ENCODE peak calls at places on chromosomes 12 and 14, in seven cellular contexts. T is RPMI7951, Q is NCI-H774, H is caudate nucleus, U is GM04504, J is kidney glomerular epithelial cell, F is mesendoderm. S is an unnamed sample.

GRCh38 chr14:92475451-92476187 is 38.0 kb upstream of the RIN3 start:
- DNase-seq in T (peak; percentile 48), Q (no peak), H (no peak), U (no peak), J (no peak), F (no peak), S (no peak)

GRCh38 chr14:73589128-73589527 is 2.5 kb upstream of the ACOT4 start:
- DNase-seq in T (no peak), Q (no peak), H (no peak), U (no peak), J (no peak), F (no peak), S (no peak)

GRCh38 chr12:29316772-29317171 is 64.2 kb downstream of the ERGIC2 start:
- DNase-seq in T (peak; percentile 72), Q (no peak), H (no peak), U (peak; percentile 23), J (no peak), F (peak; percentile 98), S (no peak)

GRCh38 chr14:67221248-67221981 is 19.8 kb upstream of the PALS1 start:
- DNase-seq in T (peak; percentile 54), Q (no peak), H (no peak), U (peak; percentile 23), J (peak; percentile 76), F (peak; percentile 5), S (no peak)

GRCh38 chr12:123897221-123897620 is 75.4 kb downstream of the CCDC92 start:
- DNase-seq in T (peak; percentile 82), Q (no peak), H (no peak), U (peak; percentile 41), J (peak; percentile 16), F (no peak), S (no peak)

GRCh38 chr14:34023824-34024767 is 73.2 kb upstream of the EGLN3 start:
- DNase-seq in T (no peak), Q (no peak), H (no peak), U (no peak), J (no peak), F (peak; percentile 29), S (no peak)

GRCh38 chr12:6635375-6635855 is 344 bp downstream of the LPAR5 start:
- DNase-seq in T (no peak), Q (no peak), H (no peak), U (no peak), J (no peak), F (peak; percentile 74), S (no peak)

GRCh38 chr14:54567634-54568561 is 970 bp downstream of the SAMD4A start:
- DNase-seq in T (peak; percentile 39), Q (no peak), H (no peak), U (no peak), J (no peak), F (peak; percentile 79), S (no peak)

GRCh38 chr14:72666610-72667009 is 227.3 kb downstream of the DPF3 start:
- DNase-seq in T (peak; percentile 93), Q (no peak), H (no peak), U (no peak), J (peak; percentile 61), F (no peak), S (no peak)

GRCh38 chr12:32444895-32445294 is 45.5 kb downstream of the FGD4 start:
- DNase-seq in T (peak; percentile 89), Q (no peak), H (no peak), U (no peak), J (peak; percentile 93), F (peak; percentile 92), S (peak; percentile 4)

S was measured in NCI-H2029 treated with DMSO at 0.1 percent for 48 hours.